ENCODE peak calls at places on chromosome 1, in six cellular contexts. One of them, this sample, is unnamed.

GRCh38 chr1:177256153-177256814 is 85.5 kb downstream of the BRINP2 start:
- DNase-seq in astrocyte: peak; percentile 92
- DNase-seq in mammary epithelial cell: peak; percentile 93
- DNase-seq in MM.1S: no peak
- DNase-seq in A549: peak; percentile 72
- DNase-seq in PC-3: peak; percentile 97
- DNase-seq in this sample: peak; percentile 49

GRCh38 chr1:86409416-86410021 is 13.4 kb upstream of the ODF2L start:
- DNase-seq in A549: no peak
- DNase-seq in astrocyte: peak; percentile 56
- DNase-seq in MM.1S: no peak
- DNase-seq in mammary epithelial cell: no peak
- DNase-seq in PC-3: no peak
- DNase-seq in this sample: no peak

GRCh38 chr1:116710326-116711060 is 43.0 kb upstream of the IGSF3 start:
- DNase-seq in PC-3: no peak
- DNase-seq in astrocyte: no peak
- DNase-seq in A549: no peak
- DNase-seq in MM.1S: no peak
- DNase-seq in mammary epithelial cell: no peak
- DNase-seq in this sample: no peak

GRCh38 chr1:21342961-21343838 is 52.9 kb upstream of the ECE1 start:
- DNase-seq in MM.1S: peak; percentile 23
- DNase-seq in PC-3: no peak
- DNase-seq in astrocyte: no peak
- DNase-seq in mammary epithelial cell: no peak
- DNase-seq in A549: no peak
- DNase-seq in this sample: no peak

GRCh38 chr1:156368889-156369684 is at the start of gene RHBG:
- DNase-seq in mammary epithelial cell: peak; percentile 35
- DNase-seq in A549: no peak
- DNase-seq in PC-3: peak; percentile 72
- DNase-seq in MM.1S: peak; percentile 71
- DNase-seq in astrocyte: peak; percentile 12
- DNase-seq in this sample: peak; percentile 88

GRCh38 chr1:32878183-32878582 is 7.5 kb upstream of the FNDC5 start:
- DNase-seq in A549: no peak
- DNase-seq in PC-3: peak; percentile 34
- DNase-seq in mammary epithelial cell: peak; percentile 67
- DNase-seq in astrocyte: no peak
- DNase-seq in MM.1S: no peak
- DNase-seq in this sample: no peak

GRCh38 chr1:205920861-205921558 is 22.2 kb downstream of the SLC26A9 start:
- DNase-seq in PC-3: no peak
- DNase-seq in astrocyte: no peak
- DNase-seq in MM.1S: no peak
- DNase-seq in mammary epithelial cell: no peak
- DNase-seq in A549: no peak
- DNase-seq in this sample: no peak

GRCh38 chr1:55129194-55129728 is 85.9 kb downstream of the USP24 start:
- DNase-seq in MM.1S: no peak
- DNase-seq in PC-3: peak; percentile 10
- DNase-seq in astrocyte: peak; percentile 90
- DNase-seq in A549: no peak
- DNase-seq in mammary epithelial cell: no peak
- DNase-seq in this sample: no peak

GRCh38 chr1:185813401-185813979 is 79.3 kb downstream of the HMCN1 start:
- DNase-seq in MM.1S: peak; percentile 51
- DNase-seq in PC-3: peak; percentile 73
- DNase-seq in astrocyte: peak; percentile 37
- DNase-seq in mammary epithelial cell: peak; percentile 45
- DNase-seq in A549: peak; percentile 63
- DNase-seq in this sample: no peak

GRCh38 chr1:1136547-1137230 is 20.8 kb upstream of the C1orf159 start:
- DNase-seq in MM.1S: peak; percentile 40
- DNase-seq in A549: no peak
- DNase-seq in astrocyte: no peak
- DNase-seq in PC-3: peak; percentile 47
- DNase-seq in mammary epithelial cell: no peak
- DNase-seq in this sample: no peak

GRCh38 chr1:61082336-61083013 is at the start of gene NFIA:
- DNase-seq in PC-3: peak; percentile 68
- DNase-seq in A549: peak; percentile 86
- DNase-seq in mammary epithelial cell: peak; percentile 62
- DNase-seq in MM.1S: peak; percentile 62
- DNase-seq in astrocyte: no peak
- DNase-seq in this sample: peak; percentile 67

GRCh38 chr1:46341222-46342083 is 846 bp downstream of the NSUN4 start:
- DNase-seq in MM.1S: no peak
- DNase-seq in PC-3: no peak
- DNase-seq in astrocyte: no peak
- DNase-seq in mammary epithelial cell: no peak
- DNase-seq in A549: no peak
- DNase-seq in this sample: no peak

GRCh38 chr1:6519491-6519934 is 28.0 kb upstream of the PLEKHG5 start:
- DNase-seq in MM.1S: no peak
- DNase-seq in PC-3: no peak
- DNase-seq in A549: no peak
- DNase-seq in mammary epithelial cell: no peak
- DNase-seq in astrocyte: peak; percentile 31
- DNase-seq in this sample: no peak

GRCh38 chr1:113756461-113756860 is 2.8 kb downstream of the PHTF1 start:
- DNase-seq in MM.1S: no peak
- DNase-seq in A549: no peak
- DNase-seq in mammary epithelial cell: no peak
- DNase-seq in astrocyte: no peak
- DNase-seq in PC-3: no peak
- DNase-seq in this sample: no peak
- H3K4me2 ChIP-seq in MM.1S: no peak overlapping the region
- H3K4me2 ChIP-seq in A549: peak overlapping the region; percentile 76
- H3K4me2 ChIP-seq in mammary epithelial cell: no peak overlapping the region
- H3K4me2 ChIP-seq in astrocyte: peak overlapping the region; percentile 96
- H3K4me2 ChIP-seq in PC-3: peak overlapping the region; percentile 20
- H3K4me2 ChIP-seq in this sample: no peak overlapping the region

GRCh38 chr1:233518344-233518743 is 95.6 kb upstream of the KCNK1 start:
- DNase-seq in A549: peak; percentile 63
- DNase-seq in mammary epithelial cell: peak; percentile 54
- DNase-seq in astrocyte: no peak
- DNase-seq in PC-3: peak; percentile 85
- DNase-seq in MM.1S: peak; percentile 69
- DNase-seq in this sample: peak; percentile 38
- H3K4me2 ChIP-seq in A549: no peak overlapping the region
- H3K4me2 ChIP-seq in mammary epithelial cell: no peak overlapping the region
- H3K4me2 ChIP-seq in astrocyte: no peak overlapping the region
- H3K4me2 ChIP-seq in PC-3: peak overlapping the region; percentile 2
- H3K4me2 ChIP-seq in MM.1S: no peak overlapping the region
- H3K4me2 ChIP-seq in this sample: no peak overlapping the region

GRCh38 chr1:9231648-9232332 is 2.8 kb upstream of the H6PD start:
- DNase-seq in MM.1S: no peak
- DNase-seq in astrocyte: peak; percentile 49
- DNase-seq in PC-3: peak; percentile 37
- DNase-seq in mammary epithelial cell: peak; percentile 89
- DNase-seq in A549: no peak
- DNase-seq in this sample: no peak
- H3K4me2 ChIP-seq in MM.1S: peak overlapping the region; percentile 45
- H3K4me2 ChIP-seq in astrocyte: peak overlapping the region; percentile 77
- H3K4me2 ChIP-seq in PC-3: no peak overlapping the region
- H3K4me2 ChIP-seq in mammary epithelial cell: peak overlapping the region; percentile 74
- H3K4me2 ChIP-seq in A549: no peak overlapping the region
- H3K4me2 ChIP-seq in this sample: no peak overlapping the region

GRCh38 chr1:201774983-201775344 is 54.0 kb upstream of the IPO9 start:
- DNase-seq in astrocyte: no peak
- DNase-seq in PC-3: no peak
- DNase-seq in MM.1S: no peak
- DNase-seq in A549: no peak
- DNase-seq in mammary epithelial cell: no peak
- DNase-seq in this sample: no peak

GRCh38 chr1:201773764-201774163 is 55.2 kb upstream of the IPO9 start:
- DNase-seq in mammary epithelial cell: peak; percentile 75
- DNase-seq in PC-3: peak; percentile 11
- DNase-seq in MM.1S: no peak
- DNase-seq in astrocyte: peak; percentile 52
- DNase-seq in A549: no peak
- DNase-seq in this sample: no peak

GRCh38 chr1:201775380-201775779 is 53.6 kb upstream of the IPO9 start:
- DNase-seq in mammary epithelial cell: no peak
- DNase-seq in PC-3: no peak
- DNase-seq in astrocyte: no peak
- DNase-seq in A549: no peak
- DNase-seq in MM.1S: no peak
- DNase-seq in this sample: no peak

GRCh38 chr1:201772178-201772577 is 56.8 kb upstream of the IPO9 start:
- DNase-seq in A549: no peak
- DNase-seq in PC-3: no peak
- DNase-seq in MM.1S: no peak
- DNase-seq in astrocyte: no peak
- DNase-seq in mammary epithelial cell: no peak
- DNase-seq in this sample: no peak

GRCh38 chr1:201774224-201774982 is 54.6 kb upstream of the IPO9 start:
- DNase-seq in MM.1S: no peak
- DNase-seq in PC-3: no peak
- DNase-seq in astrocyte: peak; percentile 93
- DNase-seq in A549: no peak
- DNase-seq in mammary epithelial cell: peak; percentile 86
- DNase-seq in this sample: no peak
- H3K4me2 ChIP-seq in MM.1S: no peak overlapping the region
- H3K4me2 ChIP-seq in PC-3: no peak overlapping the region
- H3K4me2 ChIP-seq in astrocyte: peak overlapping the region; percentile 59
- H3K4me2 ChIP-seq in A549: no peak overlapping the region
- H3K4me2 ChIP-seq in mammary epithelial cell: peak overlapping the region; percentile 62
- H3K4me2 ChIP-seq in this sample: no peak overlapping the region

GRCh38 chr1:17207966-17208418 is 3.1 kb downstream of the PADI1 start:
- DNase-seq in mammary epithelial cell: peak; percentile 92
- DNase-seq in A549: peak; percentile 79
- DNase-seq in PC-3: peak; percentile 91
- DNase-seq in MM.1S: no peak
- DNase-seq in astrocyte: peak; percentile 59
- DNase-seq in this sample: no peak
- H3K4me2 ChIP-seq in mammary epithelial cell: no peak overlapping the region
- H3K4me2 ChIP-seq in A549: peak overlapping the region; percentile 56
- H3K4me2 ChIP-seq in PC-3: peak overlapping the region; percentile 6
- H3K4me2 ChIP-seq in MM.1S: no peak overlapping the region
- H3K4me2 ChIP-seq in astrocyte: peak overlapping the region; percentile 25
- H3K4me2 ChIP-seq in this sample: no peak overlapping the region

GRCh38 chr1:84855168-84855567 is 37.8 kb downstream of the LPAR3 start:
- DNase-seq in MM.1S: no peak
- DNase-seq in mammary epithelial cell: peak; percentile 27
- DNase-seq in A549: no peak
- DNase-seq in astrocyte: peak; percentile 15
- DNase-seq in PC-3: peak; percentile 57
- DNase-seq in this sample: no peak

GRCh38 chr1:84849312-84849711 is 43.7 kb downstream of the LPAR3 start:
- DNase-seq in A549: no peak
- DNase-seq in mammary epithelial cell: no peak
- DNase-seq in astrocyte: no peak
- DNase-seq in MM.1S: no peak
- DNase-seq in PC-3: no peak
- DNase-seq in this sample: no peak

GRCh38 chr1:84853743-84854721 is 39.0 kb downstream of the LPAR3 start:
- DNase-seq in astrocyte: peak; percentile 77
- DNase-seq in mammary epithelial cell: peak; percentile 97
- DNase-seq in MM.1S: peak; percentile 17
- DNase-seq in PC-3: peak; percentile 97
- DNase-seq in A549: peak; percentile 20
- DNase-seq in this sample: no peak

GRCh38 chr1:84855947-84856660 is 36.9 kb downstream of the LPAR3 start:
- DNase-seq in mammary epithelial cell: no peak
- DNase-seq in MM.1S: no peak
- DNase-seq in astrocyte: no peak
- DNase-seq in A549: no peak
- DNase-seq in PC-3: no peak
- DNase-seq in this sample: no peak

DNA sequence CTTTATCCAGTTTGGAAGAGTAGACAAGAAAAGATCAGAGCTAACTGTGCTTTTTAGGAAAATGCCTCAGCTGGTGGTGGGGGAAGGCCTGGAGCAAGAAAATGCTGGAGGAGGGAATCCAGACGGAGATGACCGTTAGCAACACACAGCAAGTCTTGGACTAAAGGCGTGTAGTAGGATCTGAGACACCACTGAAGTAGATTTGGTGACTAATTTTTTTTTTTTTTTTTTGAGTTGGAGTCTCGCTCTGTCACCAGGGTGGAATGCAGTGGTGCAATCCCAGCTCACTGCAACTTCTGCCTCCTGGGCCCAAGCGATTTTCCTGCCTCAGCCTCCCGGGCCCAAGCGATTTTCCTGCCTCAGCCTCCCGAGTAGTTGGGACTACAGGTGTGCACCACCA is 41.2 kb downstream of the LPAR3 start:
- DNase-seq in astrocyte: peak; percentile 86
- DNase-seq in A549: peak; percentile 22
- DNase-seq in MM.1S: no peak
- DNase-seq in PC-3: peak; percentile 87
- DNase-seq in mammary epithelial cell: peak; percentile 88
- DNase-seq in this sample: no peak
- H3K4me2 ChIP-seq in astrocyte: peak overlapping the region; percentile 59
- H3K4me2 ChIP-seq in A549: peak overlapping the region; percentile 10
- H3K4me2 ChIP-seq in MM.1S: no peak overlapping the region
- H3K4me2 ChIP-seq in PC-3: peak overlapping the region; percentile 3
- H3K4me2 ChIP-seq in mammary epithelial cell: peak overlapping the region; percentile 37
- H3K4me2 ChIP-seq in this sample: no peak overlapping the region

GRCh38 chr1:18886003-18886335 is 16.4 kb downstream of the ALDH4A1 start:
- DNase-seq in MM.1S: no peak
- DNase-seq in mammary epithelial cell: peak; percentile 83
- DNase-seq in A549: peak; percentile 23
- DNase-seq in astrocyte: peak; percentile 74
- DNase-seq in PC-3: no peak
- DNase-seq in this sample: no peak

GRCh38 chr1:18884727-18885126 is 17.6 kb downstream of the ALDH4A1 start:
- DNase-seq in PC-3: no peak
- DNase-seq in mammary epithelial cell: no peak
- DNase-seq in astrocyte: no peak
- DNase-seq in A549: no peak
- DNase-seq in MM.1S: no peak
- DNase-seq in this sample: no peak

GRCh38 chr1:18883636-18884418 is 18.5 kb downstream of the ALDH4A1 start:
- DNase-seq in MM.1S: peak; percentile 40
- DNase-seq in A549: peak; percentile 61
- DNase-seq in mammary epithelial cell: peak; percentile 47
- DNase-seq in PC-3: peak; percentile 81
- DNase-seq in astrocyte: peak; percentile 61
- DNase-seq in this sample: peak; percentile 60

GRCh38 chr1:18884419-18884717 is 18.0 kb downstream of the ALDH4A1 start:
- DNase-seq in A549: no peak
- DNase-seq in mammary epithelial cell: no peak
- DNase-seq in astrocyte: no peak
- DNase-seq in PC-3: no peak
- DNase-seq in MM.1S: no peak
- DNase-seq in this sample: no peak

GRCh38 chr1:18885311-18886002 is 16.9 kb downstream of the ALDH4A1 start:
- DNase-seq in PC-3: no peak
- DNase-seq in A549: no peak
- DNase-seq in MM.1S: no peak
- DNase-seq in mammary epithelial cell: no peak
- DNase-seq in astrocyte: no peak
- DNase-seq in this sample: no peak
- H3K4me2 ChIP-seq in PC-3: no peak overlapping the region
- H3K4me2 ChIP-seq in A549: no peak overlapping the region
- H3K4me2 ChIP-seq in MM.1S: no peak overlapping the region
- H3K4me2 ChIP-seq in mammary epithelial cell: peak overlapping the region; percentile 78
- H3K4me2 ChIP-seq in astrocyte: peak overlapping the region; percentile 15
- H3K4me2 ChIP-seq in this sample: no peak overlapping the region